ENCODE peak calls at places on chromosomes 13 and 19, in eight cellular contexts. One of them, this sample, is unnamed.

GRCh38 chr13:43431279-43431678 is 355.5 kb downstream of the ENOX1 start:
- DNase-seq in aorta: no peak
- DNase-seq in uterus: no peak
- DNase-seq in activated CD4-positive, alpha-beta T cell treated with anti-CD3 and anti-CD28 coated beads for 24 hours: no peak
- DNase-seq in adrenal gland: no peak
- DNase-seq in ACHN: no peak
- DNase-seq in H4: no peak
- DNase-seq in glutamatergic neuron: no peak
- DNase-seq in this sample: no peak

GRCh38 chr13:31982540-31982939 is 49.0 kb upstream of the FRY start:
- DNase-seq in glutamatergic neuron: no peak
- DNase-seq in activated CD4-positive, alpha-beta T cell treated with anti-CD3 and anti-CD28 coated beads for 24 hours: no peak
- DNase-seq in aorta: peak; percentile 88
- DNase-seq in uterus: no peak
- DNase-seq in adrenal gland: peak; percentile 72
- DNase-seq in ACHN: peak; percentile 88
- DNase-seq in H4: peak; percentile 96
- DNase-seq in this sample: no peak

GRCh38 chr19:38061294-38061693 is 154.3 kb downstream of the SIPA1L3 start:
- DNase-seq in aorta: no peak
- DNase-seq in ACHN: peak; percentile 73
- DNase-seq in uterus: no peak
- DNase-seq in H4: peak; percentile 36
- DNase-seq in adrenal gland: no peak
- DNase-seq in activated CD4-positive, alpha-beta T cell treated with anti-CD3 and anti-CD28 coated beads for 24 hours: no peak
- DNase-seq in glutamatergic neuron: no peak
- DNase-seq in this sample: no peak

GRCh38 chr13:112732679-112733078 is 42.8 kb downstream of the ATP11A start:
- DNase-seq in adrenal gland: no peak
- DNase-seq in ACHN: no peak
- DNase-seq in activated CD4-positive, alpha-beta T cell treated with anti-CD3 and anti-CD28 coated beads for 24 hours: no peak
- DNase-seq in H4: no peak
- DNase-seq in glutamatergic neuron: no peak
- DNase-seq in uterus: no peak
- DNase-seq in aorta: no peak
- DNase-seq in this sample: no peak

GRCh38 chr13:19586904-19587634 is 25.7 kb upstream of the TPTE2 start:
- DNase-seq in activated CD4-positive, alpha-beta T cell treated with anti-CD3 and anti-CD28 coated beads for 24 hours: peak; percentile 67
- DNase-seq in uterus: no peak
- DNase-seq in glutamatergic neuron: no peak
- DNase-seq in aorta: peak; percentile 64
- DNase-seq in adrenal gland: peak; percentile 43
- DNase-seq in ACHN: no peak
- DNase-seq in H4: no peak
- DNase-seq in this sample: peak; percentile 89

GRCh38 chr19:42122691-42123607 is 9.3 kb downstream of the POU2F2 start:
- DNase-seq in adrenal gland: no peak
- DNase-seq in uterus: no peak
- DNase-seq in H4: no peak
- DNase-seq in activated CD4-positive, alpha-beta T cell treated with anti-CD3 and anti-CD28 coated beads for 24 hours: peak; percentile 71
- DNase-seq in glutamatergic neuron: no peak
- DNase-seq in ACHN: no peak
- DNase-seq in aorta: no peak
- DNase-seq in this sample: no peak

GRCh38 chr13:42544246-42544915 is 29.6 kb upstream of the TNFSF11 start:
- DNase-seq in adrenal gland: no peak
- DNase-seq in ACHN: no peak
- DNase-seq in activated CD4-positive, alpha-beta T cell treated with anti-CD3 and anti-CD28 coated beads for 24 hours: no peak
- DNase-seq in H4: no peak
- DNase-seq in glutamatergic neuron: no peak
- DNase-seq in aorta: no peak
- DNase-seq in uterus: no peak
- DNase-seq in this sample: no peak

GRCh38 chr13:79482271-79482970 is 1.5 kb downstream of the NDFIP2 start:
- DNase-seq in adrenal gland: no peak
- DNase-seq in H4: no peak
- DNase-seq in activated CD4-positive, alpha-beta T cell treated with anti-CD3 and anti-CD28 coated beads for 24 hours: no peak
- DNase-seq in aorta: no peak
- DNase-seq in glutamatergic neuron: no peak
- DNase-seq in ACHN: peak; percentile 32
- DNase-seq in uterus: no peak
- DNase-seq in this sample: no peak

GRCh38 chr19:42075364-42075615 is 676 bp upstream of the ZNF574 start:
- DNase-seq in adrenal gland: no peak
- DNase-seq in uterus: no peak
- DNase-seq in glutamatergic neuron: no peak
- DNase-seq in aorta: no peak
- DNase-seq in activated CD4-positive, alpha-beta T cell treated with anti-CD3 and anti-CD28 coated beads for 24 hours: no peak
- DNase-seq in ACHN: no peak
- DNase-seq in H4: no peak
- DNase-seq in this sample: no peak

GRCh38 chr13:35617420-35617819 is 140.9 kb upstream of the MAB21L1 start:
- DNase-seq in aorta: no peak
- DNase-seq in activated CD4-positive, alpha-beta T cell treated with anti-CD3 and anti-CD28 coated beads for 24 hours: no peak
- DNase-seq in H4: no peak
- DNase-seq in glutamatergic neuron: no peak
- DNase-seq in adrenal gland: no peak
- DNase-seq in uterus: no peak
- DNase-seq in ACHN: no peak
- DNase-seq in this sample: no peak

GRCh38 chr13:103515410-103515809 is 449.2 kb upstream of the SLC10A2 start:
- DNase-seq in ACHN: no peak
- DNase-seq in activated CD4-positive, alpha-beta T cell treated with anti-CD3 and anti-CD28 coated beads for 24 hours: no peak
- DNase-seq in aorta: no peak
- DNase-seq in uterus: no peak
- DNase-seq in H4: no peak
- DNase-seq in adrenal gland: no peak
- DNase-seq in glutamatergic neuron: no peak
- DNase-seq in this sample: no peak

GRCh38 chr19:55116232-55117062 is 990 bp downstream of the PPP1R12C start:
- DNase-seq in H4: peak; percentile 74
- DNase-seq in aorta: peak; percentile 88
- DNase-seq in ACHN: peak; percentile 55
- DNase-seq in glutamatergic neuron: peak; percentile 57
- DNase-seq in activated CD4-positive, alpha-beta T cell treated with anti-CD3 and anti-CD28 coated beads for 24 hours: peak; percentile 38
- DNase-seq in uterus: peak; percentile 72
- DNase-seq in adrenal gland: peak; percentile 78
- DNase-seq in this sample: peak; percentile 69

GRCh38 chr13:110629735-110630134 is 14.4 kb downstream of the NAXD start:
- DNase-seq in H4: no peak
- DNase-seq in activated CD4-positive, alpha-beta T cell treated with anti-CD3 and anti-CD28 coated beads for 24 hours: no peak
- DNase-seq in adrenal gland: no peak
- DNase-seq in uterus: no peak
- DNase-seq in aorta: no peak
- DNase-seq in ACHN: no peak
- DNase-seq in glutamatergic neuron: no peak
- DNase-seq in this sample: no peak

GRCh38 chr13:39586142-39586541 is 16.9 kb downstream of the LHFPL6 start:
- DNase-seq in aorta: no peak
- DNase-seq in activated CD4-positive, alpha-beta T cell treated with anti-CD3 and anti-CD28 coated beads for 24 hours: no peak
- DNase-seq in adrenal gland: no peak
- DNase-seq in H4: no peak
- DNase-seq in uterus: no peak
- DNase-seq in ACHN: no peak
- DNase-seq in glutamatergic neuron: no peak
- DNase-seq in this sample: no peak

GRCh38 chr13:102141625-102142472 is 260.0 kb downstream of the FGF14 start:
- DNase-seq in H4: no peak
- DNase-seq in uterus: no peak
- DNase-seq in activated CD4-positive, alpha-beta T cell treated with anti-CD3 and anti-CD28 coated beads for 24 hours: no peak
- DNase-seq in ACHN: peak; percentile 7
- DNase-seq in aorta: no peak
- DNase-seq in glutamatergic neuron: no peak
- DNase-seq in adrenal gland: no peak
- DNase-seq in this sample: no peak

GRCh38 chr13:68439821-68440220 is 1209.7 kb upstream of the PCDH9 start:
- DNase-seq in aorta: no peak
- DNase-seq in glutamatergic neuron: no peak
- DNase-seq in ACHN: peak; percentile 17
- DNase-seq in adrenal gland: no peak
- DNase-seq in H4: peak; percentile 13
- DNase-seq in uterus: no peak
- DNase-seq in activated CD4-positive, alpha-beta T cell treated with anti-CD3 and anti-CD28 coated beads for 24 hours: no peak
- DNase-seq in this sample: no peak

GRCh38 chr13:114106526-114106925 is 25.9 kb downstream of the RASA3 start:
- DNase-seq in aorta: no peak
- DNase-seq in activated CD4-positive, alpha-beta T cell treated with anti-CD3 and anti-CD28 coated beads for 24 hours: no peak
- DNase-seq in uterus: no peak
- DNase-seq in adrenal gland: no peak
- DNase-seq in glutamatergic neuron: no peak
- DNase-seq in H4: no peak
- DNase-seq in ACHN: no peak
- DNase-seq in this sample: no peak

GRCh38 chr19:1941146-1942077 is at the start of gene CSNK1G2:
- DNase-seq in uterus: peak; percentile 51
- DNase-seq in ACHN: no peak
- DNase-seq in aorta: no peak
- DNase-seq in adrenal gland: no peak
- DNase-seq in H4: no peak
- DNase-seq in glutamatergic neuron: no peak
- DNase-seq in activated CD4-positive, alpha-beta T cell treated with anti-CD3 and anti-CD28 coated beads for 24 hours: peak; percentile 34
- DNase-seq in this sample: peak; percentile 67

GRCh38 chr13:47678201-47678963 is 322.7 kb downstream of the SUCLA2 start:
- DNase-seq in adrenal gland: no peak
- DNase-seq in activated CD4-positive, alpha-beta T cell treated with anti-CD3 and anti-CD28 coated beads for 24 hours: no peak
- DNase-seq in aorta: no peak
- DNase-seq in H4: no peak
- DNase-seq in uterus: no peak
- DNase-seq in ACHN: no peak
- DNase-seq in glutamatergic neuron: no peak
- DNase-seq in this sample: no peak

GRCh38 chr19:34231439-34231838 is 22.9 kb upstream of the GARRE1 start:
- DNase-seq in aorta: no peak
- DNase-seq in glutamatergic neuron: no peak
- DNase-seq in uterus: no peak
- DNase-seq in H4: no peak
- DNase-seq in adrenal gland: no peak
- DNase-seq in ACHN: no peak
- DNase-seq in activated CD4-positive, alpha-beta T cell treated with anti-CD3 and anti-CD28 coated beads for 24 hours: no peak
- DNase-seq in this sample: no peak

GRCh38 chr19:54388001-54388802 is 23.5 kb upstream of the LAIR1 start:
- DNase-seq in ACHN: no peak
- DNase-seq in H4: no peak
- DNase-seq in activated CD4-positive, alpha-beta T cell treated with anti-CD3 and anti-CD28 coated beads for 24 hours: peak; percentile 16
- DNase-seq in aorta: peak; percentile 72
- DNase-seq in glutamatergic neuron: no peak
- DNase-seq in uterus: no peak
- DNase-seq in adrenal gland: peak; percentile 31
- DNase-seq in this sample: no peak

GRCh38 chr13:88411696-88412095 is 740.5 kb downstream of the SLITRK5 start:
- DNase-seq in aorta: no peak
- DNase-seq in activated CD4-positive, alpha-beta T cell treated with anti-CD3 and anti-CD28 coated beads for 24 hours: no peak
- DNase-seq in glutamatergic neuron: no peak
- DNase-seq in ACHN: no peak
- DNase-seq in H4: no peak
- DNase-seq in uterus: no peak
- DNase-seq in adrenal gland: no peak
- DNase-seq in this sample: no peak

GRCh38 chr19:4933528-4933927 is 24.2 kb downstream of the UHRF1 start:
- DNase-seq in ACHN: no peak
- DNase-seq in adrenal gland: no peak
- DNase-seq in activated CD4-positive, alpha-beta T cell treated with anti-CD3 and anti-CD28 coated beads for 24 hours: no peak
- DNase-seq in H4: peak; percentile 66
- DNase-seq in aorta: no peak
- DNase-seq in glutamatergic neuron: no peak
- DNase-seq in uterus: no peak
- DNase-seq in this sample: no peak